ENCODE peak calls at places on chromosomes 6 and 20, in seven cellular contexts. M is testis, F is IMR-90, N is spleen, B is heart left ventricle, Z is body of pancreas, I is uterus. Y is an unnamed sample.

GRCh38 chr6:44219053-44219814 is 2.5 kb downstream of the MYMX start:
- DNase-seq in M (peak; percentile 82), F (peak; percentile 55), N (peak; percentile 93), B (peak; percentile 94), Z (peak; percentile 91), I (peak; percentile 80), Y (peak; percentile 87)

GRCh38 chr6:107965746-107966145 is 7.7 kb upstream of the SEC63 start:
- DNase-seq in M (no peak), F (peak; percentile 47), N (no peak), B (no peak), Z (no peak), I (no peak), Y (no peak)

GRCh38 chr6:5778317-5778857 is 228.3 kb downstream of the NRN1 start:
- DNase-seq in M (no peak), F (no peak), N (no peak), B (no peak), Z (no peak), I (no peak), Y (no peak)

GRCh38 chr6:36488221-36488620 is 45.4 kb downstream of the KCTD20 start:
- DNase-seq in M (no peak), F (no peak), N (no peak), B (no peak), Z (no peak), I (no peak), Y (no peak)

GRCh38 chr6:38688579-38689087 is 14.3 kb downstream of the GLO1 start:
- DNase-seq in M (no peak), F (no peak), N (no peak), B (peak; percentile 31), Z (peak; percentile 52), I (no peak), Y (peak; percentile 47)

GRCh38 chr6:148934534-148934933 is 187.7 kb downstream of the UST start:
- DNase-seq in M (peak; percentile 49), F (peak; percentile 58), N (no peak), B (peak; percentile 53), Z (peak; percentile 30), I (peak; percentile 47), Y (no peak)

GRCh38 chr6:8402546-8402945 is 32.8 kb downstream of the SLC35B3 start:
- DNase-seq in M (no peak), F (no peak), N (no peak), B (no peak), Z (no peak), I (no peak), Y (no peak)

GRCh38 chr6:137297887-137298286 is 78.7 kb upstream of the IFNGR1 start:
- DNase-seq in M (peak; percentile 34), F (peak; percentile 80), N (no peak), B (peak; percentile 27), Z (no peak), I (no peak), Y (no peak)

GRCh38 chr6:10381830-10382208 is 33.1 kb downstream of the TFAP2A start:
- DNase-seq in M (no peak), F (no peak), N (no peak), B (no peak), Z (no peak), I (no peak), Y (no peak)

GRCh38 chr6:130425532-130425931 is 59.7 kb downstream of the TMEM200A start:
- DNase-seq in M (no peak), F (peak; percentile 53), N (no peak), B (no peak), Z (no peak), I (no peak), Y (no peak)

GRCh38 chr20:59141818-59142581 is 21.6 kb upstream of the ZNF831 start:
- DNase-seq in M (no peak), F (peak; percentile 2), N (no peak), B (no peak), Z (no peak), I (no peak), Y (no peak)

GRCh38 chr6:35552285-35552917 is 39.7 kb upstream of the TULP1 start:
- DNase-seq in M (no peak), F (peak; percentile 35), N (peak; percentile 55), B (no peak), Z (peak; percentile 68), I (no peak), Y (peak; percentile 80)

GRCh38 chr6:84764332-84765049 is at the start of gene TBX18:
- DNase-seq in M (peak; percentile 95), F (peak; percentile 88), N (peak; percentile 65), B (peak; percentile 94), Z (peak; percentile 75), I (peak; percentile 79), Y (peak; percentile 74)

GRCh38 chr20:17460119-17460518 is 71.1 kb downstream of the BFSP1 start:
- DNase-seq in M (peak; percentile 31), F (no peak), N (no peak), B (no peak), Z (no peak), I (no peak), Y (no peak)

DNA sequence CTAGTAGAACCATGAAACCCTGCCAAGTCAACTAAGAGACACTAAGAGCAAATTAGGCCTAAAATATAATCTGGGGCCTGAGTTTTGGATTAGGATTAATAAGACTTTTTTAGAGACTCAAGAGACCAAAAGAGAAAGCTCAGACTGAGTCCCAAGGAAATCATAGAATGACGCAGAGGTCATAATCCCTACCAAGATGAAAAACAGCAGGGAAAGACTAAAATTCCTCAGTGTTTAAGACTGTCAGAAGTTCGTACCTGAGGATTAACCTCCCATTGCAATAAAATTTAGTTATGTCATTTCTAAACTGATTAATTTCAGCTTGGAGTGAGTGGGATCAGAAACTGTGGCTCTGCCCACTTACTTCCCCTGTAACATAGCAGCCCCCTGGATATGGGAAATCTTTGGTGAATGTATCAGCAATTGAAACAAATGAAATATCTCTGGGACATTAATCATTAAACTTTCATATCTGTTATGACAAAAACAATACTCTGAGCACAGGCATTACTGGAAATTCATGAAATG is 200.3 kb downstream of the EDN1 start:
- DNase-seq in M (no peak), F (no peak), N (no peak), B (no peak), Z (no peak), I (no peak), Y (no peak)
- H3K4me3 ChIP-seq in M (no peak overlapping the region), F (no peak overlapping the region), N (no peak overlapping the region), B (no peak overlapping the region), Z (no peak overlapping the region), I (no peak overlapping the region), Y (no peak overlapping the region)

GRCh38 chr20:50759678-50760077 is 28.3 kb downstream of the PARD6B start:
- DNase-seq in M (no peak), F (no peak), N (no peak), B (no peak), Z (no peak), I (no peak), Y (no peak)

GRCh38 chr20:50762435-50763201 is 31.2 kb downstream of the PARD6B start:
- DNase-seq in M (peak; percentile 81), F (peak; percentile 76), N (no peak), B (peak; percentile 93), Z (peak; percentile 92), I (peak; percentile 47), Y (no peak)

GRCh38 chr20:50758469-50758868 is 27.1 kb downstream of the PARD6B start:
- DNase-seq in M (no peak), F (peak; percentile 24), N (no peak), B (no peak), Z (no peak), I (no peak), Y (no peak)

GRCh38 chr20:50758992-50759391 is 27.6 kb downstream of the PARD6B start:
- DNase-seq in M (no peak), F (no peak), N (no peak), B (no peak), Z (no peak), I (no peak), Y (no peak)

DNA sequence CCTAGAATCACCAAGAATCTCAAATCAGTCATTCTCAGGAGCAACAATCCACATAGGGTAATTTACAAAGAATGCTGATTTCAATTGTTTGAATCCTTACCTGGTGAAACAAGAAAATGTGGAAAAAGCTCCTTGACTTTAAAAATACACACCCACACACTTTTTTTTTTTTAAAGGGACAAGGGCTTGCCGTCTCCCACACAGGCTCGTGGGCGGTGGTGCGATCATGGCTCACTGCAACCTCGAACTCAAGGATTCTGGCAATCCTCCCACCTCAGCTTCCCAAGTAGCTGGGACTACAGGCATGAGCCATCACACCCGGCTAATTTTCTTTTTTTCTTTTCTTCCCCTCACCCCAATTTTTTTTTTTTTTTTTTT is 30.7 kb downstream of the PARD6B start:
- DNase-seq in M (peak; percentile 17), F (peak; percentile 36), N (no peak), B (no peak), Z (peak; percentile 31), I (no peak), Y (no peak)
- H3K4me1 ChIP-seq in M (peaks cover 7% of the 10 kb centered on the region), F (peaks cover 11% of the 10 kb centered on the region), N (no peaks in the 10 kb centered on the region), B (peaks cover 19% of the 10 kb centered on the region), Z (peaks cover 39% of the 10 kb centered on the region), I (no peaks in the 10 kb centered on the region), Y (no peaks in the 10 kb centered on the region)

DNA sequence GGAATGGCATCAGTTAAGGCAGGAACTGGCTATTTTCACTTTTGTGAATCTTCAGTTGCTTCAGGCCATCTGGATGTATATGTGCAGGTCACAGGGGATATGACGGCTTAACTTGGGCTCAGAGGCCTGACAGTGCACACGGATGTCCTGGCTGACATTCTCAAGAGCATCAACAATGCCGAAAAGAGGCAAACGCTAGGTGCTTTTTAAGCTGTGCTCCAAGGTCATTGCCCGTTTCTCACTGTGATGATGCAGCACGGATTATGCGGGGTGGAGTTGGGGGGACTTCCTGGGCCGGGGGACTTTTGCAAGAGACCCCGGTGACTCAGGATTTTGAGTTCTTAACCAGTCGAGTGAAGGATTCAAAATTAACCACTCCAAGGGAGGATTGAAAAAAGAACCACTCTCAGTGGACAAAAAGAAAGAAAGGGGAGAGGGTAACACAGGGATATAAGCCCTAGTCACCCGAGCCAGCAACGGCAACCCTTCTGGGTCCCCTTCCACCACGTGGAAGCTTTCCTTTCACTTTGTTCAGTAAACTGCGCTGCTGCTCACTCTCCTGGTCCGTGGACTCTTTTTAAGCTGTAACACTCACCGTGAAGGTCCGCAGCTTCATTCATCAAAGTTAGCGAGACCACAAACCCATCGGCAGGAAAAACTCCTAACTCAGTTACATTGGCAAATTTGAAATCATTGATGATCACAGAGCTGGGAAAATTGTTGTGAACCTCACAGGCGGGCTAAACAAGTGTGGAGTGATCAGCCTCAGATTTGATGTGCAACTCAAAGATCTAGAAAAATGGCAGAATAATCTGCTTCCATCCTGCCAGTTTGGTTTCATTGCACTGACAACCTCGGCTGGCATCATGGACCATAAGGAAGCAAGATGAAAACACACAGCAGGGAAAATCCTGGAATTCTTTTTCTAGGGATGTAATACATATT is 199.2 kb downstream of the ARID1B start:
- DNase-seq in M (no peak), F (no peak), N (no peak), B (no peak), Z (no peak), I (no peak), Y (no peak)
- TF ChIP-seq POLR2A in M (no peak), F (no peak), N (no peak), B (no peak), Z (no peak), I (no peak), Y (no peak)

DNA sequence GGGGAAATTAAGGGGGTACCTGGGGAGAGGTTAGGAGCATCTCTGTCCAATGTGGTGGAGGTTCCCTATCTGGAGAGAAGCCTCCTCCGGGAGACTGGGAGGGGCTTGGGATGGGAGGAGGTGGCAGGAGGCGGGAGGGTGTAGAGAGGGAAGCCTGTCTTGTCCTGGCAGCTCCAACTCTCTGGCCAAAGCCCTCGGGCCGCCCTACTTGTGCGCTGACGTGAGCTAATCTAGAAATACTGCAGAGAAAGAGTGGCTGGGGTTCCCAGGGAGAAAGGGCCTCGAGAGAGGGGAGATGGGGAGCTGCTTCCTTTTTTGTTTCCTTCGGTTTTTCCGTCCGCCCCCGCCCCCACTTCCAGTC is 1.6 kb upstream of the SLC32A1 start:
- DNase-seq in M (no peak), F (no peak), N (no peak), B (no peak), Z (no peak), I (no peak), Y (no peak)
- H3K4me3 ChIP-seq in M (no peak overlapping the region), F (no peak overlapping the region), N (no peak overlapping the region), B (no peak overlapping the region), Z (no peak overlapping the region), I (no peak overlapping the region), Y (no peak overlapping the region)

GRCh38 chr6:14873132-14873531 is 372.7 kb upstream of the JARID2 start:
- DNase-seq in M (no peak), F (no peak), N (no peak), B (no peak), Z (no peak), I (no peak), Y (no peak)
- H3K4me1 ChIP-seq in M (no peaks in the 10 kb centered on the region), F (peaks cover 11% of the 10 kb centered on the region), N (peaks cover 19% of the 10 kb centered on the region), B (peaks cover 21% of the 10 kb centered on the region), Z (no peaks in the 10 kb centered on the region), I (no peaks in the 10 kb centered on the region), Y (no peaks in the 10 kb centered on the region)